ENCODE peak calls at places on chromosomes 4 and X, in six cellular contexts. One of them, this sample, is unnamed.

GRCh38 chr4:105998210-105998609 is 102.9 kb downstream of the NPNT start:
- DNase-seq in lower lobe of right lung: no peak
- DNase-seq in GM12865: no peak
- DNase-seq in fibroblast of lung: no peak
- DNase-seq in GM06990: no peak
- DNase-seq in heart right ventricle: no peak
- DNase-seq in this sample: no peak

GRCh38 chrX:110407910-110408545 is 49.4 kb downstream of the RTL9 start:
- DNase-seq in lower lobe of right lung: no peak
- DNase-seq in heart right ventricle: no peak
- DNase-seq in fibroblast of lung: peak
- DNase-seq in GM06990: peak
- DNase-seq in GM12865: peak
- DNase-seq in this sample: no peak

GRCh38 chr4:169110633-169111032 is 100.6 kb upstream of the CBR4 start:
- DNase-seq in lower lobe of right lung: no peak
- DNase-seq in GM06990: no peak
- DNase-seq in heart right ventricle: no peak
- DNase-seq in GM12865: no peak
- DNase-seq in fibroblast of lung: no peak
- DNase-seq in this sample: no peak

GRCh38 chrX:14030248-14030592 is 528 bp upstream of the GEMIN8 start:
- DNase-seq in GM06990: no peak
- DNase-seq in fibroblast of lung: peak
- DNase-seq in GM12865: peak
- DNase-seq in heart right ventricle: no peak
- DNase-seq in lower lobe of right lung: no peak
- DNase-seq in this sample: no peak

GRCh38 chr4:133624744-133625143 is 475.6 kb downstream of the PCDH10 start:
- DNase-seq in lower lobe of right lung: no peak
- DNase-seq in heart right ventricle: no peak
- DNase-seq in GM06990: no peak
- DNase-seq in fibroblast of lung: no peak
- DNase-seq in GM12865: no peak
- DNase-seq in this sample: no peak

GRCh38 chr4:47860305-47860704 is 22.4 kb upstream of the CORIN start:
- DNase-seq in lower lobe of right lung: no peak
- DNase-seq in fibroblast of lung: no peak
- DNase-seq in heart right ventricle: no peak
- DNase-seq in GM12865: no peak
- DNase-seq in GM06990: no peak
- DNase-seq in this sample: no peak

GRCh38 chr4:74473155-74473811 is 28.3 kb downstream of the AREG start:
- DNase-seq in GM06990: no peak
- DNase-seq in heart right ventricle: no peak
- DNase-seq in lower lobe of right lung: no peak
- DNase-seq in GM12865: no peak
- DNase-seq in fibroblast of lung: peak
- DNase-seq in this sample: no peak

GRCh38 chr4:113760852-113761681 is 471 bp downstream of the CAMK2D start:
- DNase-seq in heart right ventricle: peak
- DNase-seq in fibroblast of lung: peak
- DNase-seq in GM06990: peak
- DNase-seq in GM12865: peak
- DNase-seq in lower lobe of right lung: peak
- DNase-seq in this sample: peak

GRCh38 chrX:115047181-115047580 is 29.8 kb upstream of the IL13RA2 start:
- DNase-seq in lower lobe of right lung: no peak
- DNase-seq in heart right ventricle: no peak
- DNase-seq in GM06990: no peak
- DNase-seq in GM12865: no peak
- DNase-seq in fibroblast of lung: peak
- DNase-seq in this sample: no peak

GRCh38 chrX:129769467-129770154 is 10.1 kb upstream of the SASH3 start:
- DNase-seq in heart right ventricle: no peak
- DNase-seq in fibroblast of lung: no peak
- DNase-seq in lower lobe of right lung: no peak
- DNase-seq in GM12865: peak
- DNase-seq in GM06990: peak
- DNase-seq in this sample: no peak

GRCh38 chrX:150558424-150558823 is 10.0 kb upstream of the MTM1 start:
- DNase-seq in lower lobe of right lung: no peak
- DNase-seq in GM06990: no peak
- DNase-seq in GM12865: no peak
- DNase-seq in fibroblast of lung: no peak
- DNase-seq in heart right ventricle: no peak
- DNase-seq in this sample: no peak

GRCh38 chr4:155656025-155656424 is 10.6 kb upstream of the GUCY1A1 start:
- DNase-seq in GM12865: no peak
- DNase-seq in GM06990: no peak
- DNase-seq in heart right ventricle: no peak
- DNase-seq in lower lobe of right lung: no peak
- DNase-seq in fibroblast of lung: no peak
- DNase-seq in this sample: no peak

GRCh38 chr4:3475041-3475712 is 12.1 kb downstream of the DOK7 start:
- DNase-seq in GM06990: no peak
- DNase-seq in lower lobe of right lung: peak
- DNase-seq in fibroblast of lung: no peak
- DNase-seq in GM12865: no peak
- DNase-seq in heart right ventricle: no peak
- DNase-seq in this sample: no peak

GRCh38 chr4:65508169-65508568 is 162.1 kb downstream of the EPHA5 start:
- DNase-seq in GM12865: no peak
- DNase-seq in GM06990: no peak
- DNase-seq in heart right ventricle: no peak
- DNase-seq in fibroblast of lung: peak
- DNase-seq in lower lobe of right lung: no peak
- DNase-seq in this sample: no peak

GRCh38 chrX:21985332-21985777 is 44.8 kb downstream of the SMS start:
- DNase-seq in GM06990: peak
- DNase-seq in heart right ventricle: peak
- DNase-seq in lower lobe of right lung: no peak
- DNase-seq in GM12865: peak
- DNase-seq in fibroblast of lung: peak
- DNase-seq in this sample: no peak

DNA sequence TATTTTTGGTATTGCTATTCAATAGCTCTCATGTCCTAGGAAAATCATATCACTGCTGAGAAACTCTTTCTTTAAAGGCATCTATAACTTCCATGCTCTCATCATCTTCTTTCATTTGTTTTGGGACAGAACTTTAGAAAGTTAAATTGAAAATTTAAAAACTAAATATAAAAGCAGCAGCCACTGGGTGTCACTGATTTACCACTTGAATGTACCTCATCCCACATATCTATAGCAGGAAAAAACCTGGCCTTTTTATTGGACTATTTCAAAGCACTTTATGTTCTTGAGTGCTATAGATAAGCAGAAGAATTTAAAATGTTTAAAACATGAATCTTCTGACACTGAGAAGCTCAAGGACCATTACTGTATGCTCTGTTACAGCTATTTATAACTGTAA is 165.3 kb upstream of the TTC29 start:
- DNase-seq in lower lobe of right lung: no peak
- DNase-seq in fibroblast of lung: peak
- DNase-seq in GM12865: no peak
- DNase-seq in GM06990: no peak
- DNase-seq in heart right ventricle: no peak
- DNase-seq in this sample: no peak
- TF ChIP-seq CTCF in lower lobe of right lung: peak
- TF ChIP-seq CTCF in fibroblast of lung: no peak
- TF ChIP-seq CTCF in GM12865: no peak
- TF ChIP-seq CTCF in GM06990: no peak
- TF ChIP-seq CTCF in heart right ventricle: no peak
- TF ChIP-seq CTCF in this sample: peak

GRCh38 chr4:52983563-52984303 is 121.6 kb downstream of the RASL11B start:
- DNase-seq in fibroblast of lung: peak
- DNase-seq in GM06990: no peak
- DNase-seq in heart right ventricle: no peak
- DNase-seq in lower lobe of right lung: no peak
- DNase-seq in GM12865: peak
- DNase-seq in this sample: no peak
- TF ChIP-seq CTCF in fibroblast of lung: peak
- TF ChIP-seq CTCF in GM06990: peak
- TF ChIP-seq CTCF in heart right ventricle: peak
- TF ChIP-seq CTCF in lower lobe of right lung: peak
- TF ChIP-seq CTCF in GM12865: peak
- TF ChIP-seq CTCF in this sample: peak

GRCh38 chrX:85052636-85053343 is 49.1 kb downstream of the APOOL start:
- DNase-seq in GM06990: no peak
- DNase-seq in lower lobe of right lung: no peak
- DNase-seq in GM12865: no peak
- DNase-seq in fibroblast of lung: peak
- DNase-seq in heart right ventricle: no peak
- DNase-seq in this sample: no peak
- TF ChIP-seq CTCF in GM06990: peak
- TF ChIP-seq CTCF in lower lobe of right lung: no peak
- TF ChIP-seq CTCF in GM12865: no peak
- TF ChIP-seq CTCF in fibroblast of lung: peak
- TF ChIP-seq CTCF in heart right ventricle: no peak
- TF ChIP-seq CTCF in this sample: peak

GRCh38 chr4:39641451-39641850 is 2.8 kb upstream of the SMIM14 start:
- DNase-seq in GM12865: no peak
- DNase-seq in heart right ventricle: no peak
- DNase-seq in lower lobe of right lung: no peak
- DNase-seq in GM06990: no peak
- DNase-seq in fibroblast of lung: no peak
- DNase-seq in this sample: no peak

GRCh38 chr4:39637572-39638357 is 900 bp downstream of the SMIM14 start:
- DNase-seq in GM06990: peak
- DNase-seq in heart right ventricle: peak
- DNase-seq in lower lobe of right lung: peak
- DNase-seq in GM12865: peak
- DNase-seq in fibroblast of lung: peak
- DNase-seq in this sample: no peak

GRCh38 chr4:39635023-39635422 is 3.6 kb downstream of the SMIM14 start:
- DNase-seq in GM12865: no peak
- DNase-seq in GM06990: no peak
- DNase-seq in lower lobe of right lung: no peak
- DNase-seq in fibroblast of lung: no peak
- DNase-seq in heart right ventricle: no peak
- DNase-seq in this sample: no peak

GRCh38 chr4:39636786-39637185 is 1.9 kb downstream of the SMIM14 start:
- DNase-seq in fibroblast of lung: peak
- DNase-seq in GM12865: peak
- DNase-seq in heart right ventricle: no peak
- DNase-seq in GM06990: no peak
- DNase-seq in lower lobe of right lung: no peak
- DNase-seq in this sample: no peak

GRCh38 chr4:39638358-39639239 is at the start of gene SMIM14:
- DNase-seq in lower lobe of right lung: peak
- DNase-seq in GM06990: peak
- DNase-seq in GM12865: peak
- DNase-seq in heart right ventricle: peak
- DNase-seq in fibroblast of lung: peak
- DNase-seq in this sample: peak
- TF ChIP-seq CTCF in lower lobe of right lung: peak
- TF ChIP-seq CTCF in GM06990: peak
- TF ChIP-seq CTCF in GM12865: no peak
- TF ChIP-seq CTCF in heart right ventricle: no peak
- TF ChIP-seq CTCF in fibroblast of lung: no peak
- TF ChIP-seq CTCF in this sample: peak

This sample was measured in chondrocyte.